ENCODE peak calls at places on chromosomes 11 and 22, in ten cellular contexts. One of them, this sample, is unnamed.

GRCh38 chr11:120034881-120035620 is 102.9 kb downstream of the TRIM29 start:
- DNase-seq in HCT116: no peak
- DNase-seq in NCI-H2081 treated with DMSO at 0.1 percent for 48 hours: no peak
- DNase-seq in colonic mucosa: no peak
- DNase-seq in NCI-H2107: peak
- DNase-seq in adipocyte: no peak
- DNase-seq in effector memory CD8-positive, alpha-beta T cell: no peak
- DNase-seq in SW480: no peak
- DNase-seq in ACHN: no peak
- DNase-seq in endothelial cell: no peak
- DNase-seq in this sample: no peak

GRCh38 chr11:70763606-70764005 is 365.3 kb downstream of the CTTN start:
- DNase-seq in HCT116: no peak
- DNase-seq in NCI-H2081 treated with DMSO at 0.1 percent for 48 hours: no peak
- DNase-seq in colonic mucosa: no peak
- DNase-seq in NCI-H2107: no peak
- DNase-seq in adipocyte: peak
- DNase-seq in effector memory CD8-positive, alpha-beta T cell: no peak
- DNase-seq in SW480: peak
- DNase-seq in ACHN: no peak
- DNase-seq in endothelial cell: no peak
- DNase-seq in this sample: no peak

GRCh38 chr11:57546869-57547518 is 9.6 kb downstream of the SMTNL1 start:
- DNase-seq in HCT116: no peak
- DNase-seq in NCI-H2081 treated with DMSO at 0.1 percent for 48 hours: no peak
- DNase-seq in colonic mucosa: no peak
- DNase-seq in NCI-H2107: no peak
- DNase-seq in adipocyte: peak
- DNase-seq in effector memory CD8-positive, alpha-beta T cell: no peak
- DNase-seq in SW480: peak
- DNase-seq in ACHN: peak
- DNase-seq in endothelial cell: no peak
- DNase-seq in this sample: no peak

GRCh38 chr11:11808992-11809583 is 32.7 kb upstream of the USP47 start:
- DNase-seq in HCT116: no peak
- DNase-seq in NCI-H2081 treated with DMSO at 0.1 percent for 48 hours: no peak
- DNase-seq in colonic mucosa: no peak
- DNase-seq in NCI-H2107: no peak
- DNase-seq in adipocyte: no peak
- DNase-seq in effector memory CD8-positive, alpha-beta T cell: no peak
- DNase-seq in SW480: no peak
- DNase-seq in ACHN: no peak
- DNase-seq in endothelial cell: no peak
- DNase-seq in this sample: no peak

GRCh38 chr22:43432883-43433415 is 21.1 kb downstream of the MPPED1 start:
- DNase-seq in HCT116: no peak
- DNase-seq in NCI-H2081 treated with DMSO at 0.1 percent for 48 hours: no peak
- DNase-seq in colonic mucosa: no peak
- DNase-seq in NCI-H2107: no peak
- DNase-seq in adipocyte: no peak
- DNase-seq in effector memory CD8-positive, alpha-beta T cell: no peak
- DNase-seq in SW480: no peak
- DNase-seq in ACHN: no peak
- DNase-seq in endothelial cell: no peak
- DNase-seq in this sample: no peak

GRCh38 chr22:36445158-36445668 is 36.2 kb downstream of the TXN2 start:
- DNase-seq in HCT116: no peak
- DNase-seq in NCI-H2081 treated with DMSO at 0.1 percent for 48 hours: no peak
- DNase-seq in colonic mucosa: no peak
- DNase-seq in NCI-H2107: no peak
- DNase-seq in adipocyte: peak
- DNase-seq in effector memory CD8-positive, alpha-beta T cell: no peak
- DNase-seq in SW480: no peak
- DNase-seq in ACHN: no peak
- DNase-seq in endothelial cell: no peak
- DNase-seq in this sample: no peak

GRCh38 chr11:20055312-20055711 is 105.0 kb downstream of the DBX1 start:
- DNase-seq in HCT116: no peak
- DNase-seq in NCI-H2081 treated with DMSO at 0.1 percent for 48 hours: no peak
- DNase-seq in colonic mucosa: no peak
- DNase-seq in NCI-H2107: no peak
- DNase-seq in adipocyte: peak
- DNase-seq in effector memory CD8-positive, alpha-beta T cell: no peak
- DNase-seq in SW480: no peak
- DNase-seq in ACHN: no peak
- DNase-seq in endothelial cell: no peak
- DNase-seq in this sample: no peak

GRCh38 chr22:25187469-25187868 is 12.2 kb upstream of the CRYBB3 start:
- DNase-seq in HCT116: no peak
- DNase-seq in NCI-H2081 treated with DMSO at 0.1 percent for 48 hours: no peak
- DNase-seq in colonic mucosa: no peak
- DNase-seq in NCI-H2107: no peak
- DNase-seq in adipocyte: no peak
- DNase-seq in effector memory CD8-positive, alpha-beta T cell: no peak
- DNase-seq in SW480: no peak
- DNase-seq in ACHN: no peak
- DNase-seq in endothelial cell: no peak
- DNase-seq in this sample: no peak

GRCh38 chr22:44188986-44189630 is 8.4 kb downstream of the PARVG start:
- DNase-seq in HCT116: no peak
- DNase-seq in NCI-H2081 treated with DMSO at 0.1 percent for 48 hours: no peak
- DNase-seq in colonic mucosa: no peak
- DNase-seq in NCI-H2107: no peak
- DNase-seq in adipocyte: no peak
- DNase-seq in effector memory CD8-positive, alpha-beta T cell: no peak
- DNase-seq in SW480: no peak
- DNase-seq in ACHN: no peak
- DNase-seq in endothelial cell: no peak
- DNase-seq in this sample: no peak

GRCh38 chr11:62579252-62579651 is 5.6 kb upstream of the EEF1G start:
- DNase-seq in HCT116: no peak
- DNase-seq in NCI-H2081 treated with DMSO at 0.1 percent for 48 hours: no peak
- DNase-seq in colonic mucosa: no peak
- DNase-seq in NCI-H2107: no peak
- DNase-seq in adipocyte: no peak
- DNase-seq in effector memory CD8-positive, alpha-beta T cell: no peak
- DNase-seq in SW480: no peak
- DNase-seq in ACHN: no peak
- DNase-seq in endothelial cell: no peak
- DNase-seq in this sample: no peak

GRCh38 chr11:8223513-8223899 is 40.2 kb downstream of the LMO1 start:
- DNase-seq in HCT116: no peak
- DNase-seq in NCI-H2081 treated with DMSO at 0.1 percent for 48 hours: no peak
- DNase-seq in colonic mucosa: no peak
- DNase-seq in NCI-H2107: no peak
- DNase-seq in adipocyte: peak
- DNase-seq in effector memory CD8-positive, alpha-beta T cell: no peak
- DNase-seq in SW480: no peak
- DNase-seq in ACHN: no peak
- DNase-seq in endothelial cell: no peak
- DNase-seq in this sample: no peak

GRCh38 chr22:19037282-19038163 is 84.7 kb downstream of the DGCR2 start:
- DNase-seq in HCT116: no peak
- DNase-seq in NCI-H2081 treated with DMSO at 0.1 percent for 48 hours: no peak
- DNase-seq in colonic mucosa: no peak
- DNase-seq in NCI-H2107: no peak
- DNase-seq in adipocyte: no peak
- DNase-seq in effector memory CD8-positive, alpha-beta T cell: no peak
- DNase-seq in SW480: no peak
- DNase-seq in ACHN: no peak
- DNase-seq in endothelial cell: no peak
- DNase-seq in this sample: no peak

GRCh38 chr22:39893526-39893925 is at the start of gene ENTHD1:
- DNase-seq in HCT116: no peak
- DNase-seq in NCI-H2081 treated with DMSO at 0.1 percent for 48 hours: no peak
- DNase-seq in colonic mucosa: no peak
- DNase-seq in NCI-H2107: no peak
- DNase-seq in adipocyte: no peak
- DNase-seq in effector memory CD8-positive, alpha-beta T cell: no peak
- DNase-seq in SW480: no peak
- DNase-seq in ACHN: no peak
- DNase-seq in endothelial cell: peak
- DNase-seq in this sample: no peak

GRCh38 chr22:35685731-35686130 is 31.9 kb upstream of the APOL5 start:
- DNase-seq in HCT116: no peak
- DNase-seq in NCI-H2081 treated with DMSO at 0.1 percent for 48 hours: no peak
- DNase-seq in colonic mucosa: no peak
- DNase-seq in NCI-H2107: no peak
- DNase-seq in adipocyte: no peak
- DNase-seq in effector memory CD8-positive, alpha-beta T cell: no peak
- DNase-seq in SW480: no peak
- DNase-seq in ACHN: no peak
- DNase-seq in endothelial cell: no peak
- DNase-seq in this sample: no peak

GRCh38 chr22:37569009-37569920 is 9.0 kb downstream of the CDC42EP1 start:
- DNase-seq in HCT116: no peak
- DNase-seq in NCI-H2081 treated with DMSO at 0.1 percent for 48 hours: no peak
- DNase-seq in colonic mucosa: peak
- DNase-seq in NCI-H2107: no peak
- DNase-seq in adipocyte: no peak
- DNase-seq in effector memory CD8-positive, alpha-beta T cell: no peak
- DNase-seq in SW480: no peak
- DNase-seq in ACHN: no peak
- DNase-seq in endothelial cell: no peak
- DNase-seq in this sample: no peak

GRCh38 chr11:34188181-34188580 is 82.8 kb downstream of the NAT10 start:
- DNase-seq in HCT116: no peak
- DNase-seq in NCI-H2081 treated with DMSO at 0.1 percent for 48 hours: no peak
- DNase-seq in colonic mucosa: no peak
- DNase-seq in NCI-H2107: no peak
- DNase-seq in adipocyte: no peak
- DNase-seq in effector memory CD8-positive, alpha-beta T cell: no peak
- DNase-seq in SW480: no peak
- DNase-seq in ACHN: no peak
- DNase-seq in endothelial cell: no peak
- DNase-seq in this sample: no peak

GRCh38 chr11:41784513-41785335 is 325.3 kb upstream of the LRRC4C start:
- DNase-seq in HCT116: no peak
- DNase-seq in NCI-H2081 treated with DMSO at 0.1 percent for 48 hours: no peak
- DNase-seq in colonic mucosa: peak
- DNase-seq in NCI-H2107: no peak
- DNase-seq in adipocyte: no peak
- DNase-seq in effector memory CD8-positive, alpha-beta T cell: no peak
- DNase-seq in SW480: peak
- DNase-seq in ACHN: no peak
- DNase-seq in endothelial cell: no peak
- DNase-seq in this sample: no peak

GRCh38 chr11:100849009-100849913 is 162.2 kb downstream of the ARHGAP42 start:
- DNase-seq in HCT116: no peak
- DNase-seq in NCI-H2081 treated with DMSO at 0.1 percent for 48 hours: no peak
- DNase-seq in colonic mucosa: no peak
- DNase-seq in NCI-H2107: no peak
- DNase-seq in adipocyte: peak
- DNase-seq in effector memory CD8-positive, alpha-beta T cell: no peak
- DNase-seq in SW480: no peak
- DNase-seq in ACHN: no peak
- DNase-seq in endothelial cell: no peak
- DNase-seq in this sample: no peak